ENCODE peak calls at places on chromosome 10, in nine cellular contexts. F is body of pancreas; T is ACHN; N is amygdala; L is posterior vena cava; R is KBM-7; H is stimulated activated CD4-positive, alpha-beta T cell treated with anti-CD3 and anti-CD28 coated beads, Interleukin-2, amount 100 ng/mL, for 24 hours; B is NB4; M is T follicular helper cell. C is an unnamed sample.

GRCh38 chr10:87973635-87974034 is 110.2 kb downstream of the PTEN start:
- DNase-seq in N (no peak), R (no peak), B (no peak), L (no peak), F (no peak), M (no peak), T (no peak), H (no peak), C (no peak)

GRCh38 chr10:659710-660141 is 29.7 kb downstream of the DIP2C start:
- DNase-seq in B (no peak), M (no peak), N (no peak), R (no peak), L (no peak), T (peak), H (no peak), F (no peak), C (peak)

GRCh38 chr10:133342942-133343341 is 4.2 kb upstream of the PRAP1 start:
- DNase-seq in B (no peak), R (no peak), L (peak), H (no peak), F (no peak), N (no peak), M (no peak), T (no peak), C (no peak)

GRCh38 chr10:80485410-80486135 is 31.5 kb downstream of the TSPAN14 start:
- DNase-seq in M (no peak), B (peak), F (no peak), H (no peak), N (no peak), T (no peak), L (no peak), R (no peak), C (no peak)

GRCh38 chr10:84493951-84494848 is 165.8 kb downstream of the CCSER2 start:
- DNase-seq in M (no peak), F (no peak), R (no peak), H (no peak), B (no peak), N (no peak), L (no peak), T (peak), C (peak)

GRCh38 chr10:117537904-117538524 is 4.5 kb upstream of the EMX2 start:
- DNase-seq in H (no peak), T (no peak), N (no peak), L (no peak), B (no peak), R (no peak), F (no peak), M (no peak), C (no peak)

GRCh38 chr10:62637249-62638061 is 167.1 kb upstream of the ADO start:
- DNase-seq in F (peak), H (peak), N (no peak), L (no peak), B (peak), M (peak), R (peak), T (no peak), C (peak)

GRCh38 chr10:103859161-103860141 is 4.1 kb upstream of the SH3PXD2A start:
- DNase-seq in B (peak), L (peak), R (peak), T (peak), H (peak), F (peak), M (no peak), N (peak), C (peak)

GRCh38 chr10:44960482-44961230 is 1.1 kb downstream of the RASSF4 start:
- DNase-seq in R (peak), F (no peak), B (peak), T (no peak), M (no peak), H (no peak), L (peak), N (no peak), C (no peak)

GRCh38 chr10:70626056-70626455 is 23.5 kb upstream of the PRF1 start:
- DNase-seq in H (no peak), B (no peak), M (no peak), R (no peak), L (no peak), F (no peak), T (no peak), N (no peak), C (no peak)

C was measured in endothelial cell of umbilical vein.